ENCODE peak calls at places on chromosomes 6 and 20, in four cellular contexts. O is stimulated activated CD4-positive, alpha-beta T cell treated with anti-CD3 and anti-CD28 coated beads, TNF-alpha, amount 100 ng/mL, for 24 hours; G is DMS153; L is anterior cingulate cortex. V is an unnamed sample.

GRCh38 chr6:13226071-13226470 is 102.3 kb downstream of the TBC1D7 start:
- DNase-seq in G (no peak), L (no peak), O (no peak), V (no peak)

GRCh38 chr20:2914160-2914559 is 40.9 kb downstream of the PTPRA start:
- DNase-seq in O (no peak), G (no peak), L (no peak), V (no peak)

GRCh38 chr20:2865630-2866029 is 7.7 kb upstream of the PTPRA start:
- DNase-seq in L (no peak), G (no peak), O (peak), V (no peak)

GRCh38 chr20:2519115-2519815 is 10.6 kb upstream of the ZNF343 start:
- DNase-seq in O (no peak), G (no peak), L (no peak), V (no peak)

GRCh38 chr20:51569815-51570741 is 27.6 kb upstream of the NFATC2 start:
- DNase-seq in L (no peak), G (no peak), O (no peak), V (no peak)

GRCh38 chr20:17615645-17616479 is 46.0 kb downstream of the DSTN start:
- DNase-seq in G (no peak), O (no peak), L (no peak), V (no peak)

GRCh38 chr6:139540276-139540675 is 165.8 kb upstream of the CITED2 start:
- DNase-seq in L (no peak), G (no peak), O (peak), V (no peak)

GRCh38 chr6:77880501-77880900 is 227.7 kb downstream of the MEI4 start:
- DNase-seq in G (no peak), L (no peak), O (no peak), V (no peak)

GRCh38 chr20:46398963-46399362 is 7.5 kb downstream of the ELMO2 start:
- DNase-seq in L (no peak), O (no peak), G (no peak), V (no peak)

GRCh38 chr6:137982418-137983189 is 115.5 kb downstream of the TNFAIP3 start:
- DNase-seq in G (no peak), O (no peak), L (no peak), V (no peak)

GRCh38 chr6:35967059-35967769 is 46.3 kb upstream of the SRPK1 start:
- DNase-seq in G (no peak), O (no peak), L (no peak), V (no peak)

GRCh38 chr6:75524322-75524972 is 30.8 kb upstream of the FILIP1 start:
- DNase-seq in O (no peak), G (no peak), L (no peak), V (no peak)

GRCh38 chr20:40658509-40658908 is 30.5 kb downstream of the MAFB start:
- DNase-seq in G (no peak), L (no peak), O (no peak), V (no peak)

GRCh38 chr20:34397096-34397495 is 34.0 kb downstream of the ITCH start:
- DNase-seq in O (no peak), G (no peak), L (no peak), V (no peak)

GRCh38 chr6:87697581-87698552 is 4.2 kb downstream of the AKIRIN2 start:
- DNase-seq in G (peak), L (no peak), O (no peak), V (no peak)

GRCh38 chr6:6599468-6599873 is 11.0 kb downstream of the LY86 start:
- DNase-seq in G (no peak), O (no peak), L (no peak), V (no peak)

GRCh38 chr6:109978174-109979032 is at the start of gene GPR6:
- DNase-seq in O (peak), G (peak), L (peak), V (peak)

GRCh38 chr6:112149719-112150263 is 62.4 kb downstream of the FAM229B start:
- DNase-seq in L (no peak), G (no peak), O (no peak), V (no peak)

GRCh38 chr20:10307359-10307735 is 88.7 kb downstream of the SNAP25 start:
- DNase-seq in L (no peak), O (no peak), G (no peak), V (no peak)

GRCh38 chr6:26065952-26066380 is 21.3 kb upstream of the HFE start:
- DNase-seq in O (peak), L (peak), G (peak), V (peak)

GRCh38 chr6:137487947-137488735 is 6.1 kb downstream of the OLIG3 start:
- DNase-seq in G (no peak), O (no peak), L (no peak), V (no peak)

V was measured in endothelial cell.